ENCODE peak calls at places on chromosome 9, in six cellular contexts. One of them, this sample, is unnamed.

GRCh38 chr9:114434878-114435311 is 47.1 kb upstream of the AKNA start:
- DNase-seq in H1: no peak
- DNase-seq in K562: peak; percentile 31
- DNase-seq in HCT116: peak; percentile 35
- DNase-seq in GM12878: no peak
- DNase-seq in HepG2: peak; percentile 33
- DNase-seq in this sample: peak; percentile 49

GRCh38 chr9:98341157-98342102 is 86.0 kb upstream of the TBC1D2 start:
- DNase-seq in GM12878: no peak
- DNase-seq in HCT116: no peak
- DNase-seq in K562: peak; percentile 65
- DNase-seq in H1: no peak
- DNase-seq in HepG2: no peak
- DNase-seq in this sample: no peak

GRCh38 chr9:5263568-5264218 is 32.5 kb downstream of the INSL4 start:
- DNase-seq in H1: no peak
- DNase-seq in HepG2: peak; percentile 15
- DNase-seq in HCT116: peak; percentile 12
- DNase-seq in GM12878: no peak
- DNase-seq in K562: no peak
- DNase-seq in this sample: no peak

GRCh38 chr9:88436379-88436778 is 48.1 kb downstream of the SPIN1 start:
- DNase-seq in H1: no peak
- DNase-seq in HCT116: no peak
- DNase-seq in K562: no peak
- DNase-seq in HepG2: no peak
- DNase-seq in GM12878: no peak
- DNase-seq in this sample: no peak

GRCh38 chr9:133562611-133563285 is 28.2 kb downstream of the ADAMTSL2 start:
- DNase-seq in GM12878: no peak
- DNase-seq in K562: no peak
- DNase-seq in HCT116: no peak
- DNase-seq in HepG2: no peak
- DNase-seq in H1: no peak
- DNase-seq in this sample: no peak

GRCh38 chr9:4558599-4558998 is 68.3 kb downstream of the SLC1A1 start:
- DNase-seq in HepG2: no peak
- DNase-seq in H1: no peak
- DNase-seq in GM12878: no peak
- DNase-seq in HCT116: no peak
- DNase-seq in K562: no peak
- DNase-seq in this sample: no peak

GRCh38 chr9:82180711-82181110 is 192.1 kb downstream of the SPATA31D1 start:
- DNase-seq in H1: no peak
- DNase-seq in HCT116: no peak
- DNase-seq in K562: no peak
- DNase-seq in GM12878: no peak
- DNase-seq in HepG2: no peak
- DNase-seq in this sample: no peak

GRCh38 chr9:36407122-36407723 is 7.2 kb upstream of the RNF38 start:
- DNase-seq in H1: peak; percentile 54
- DNase-seq in HCT116: peak; percentile 50
- DNase-seq in HepG2: peak; percentile 63
- DNase-seq in K562: peak; percentile 25
- DNase-seq in GM12878: peak; percentile 25
- DNase-seq in this sample: peak; percentile 43

GRCh38 chr9:15485836-15486678 is 24.7 kb downstream of the PSIP1 start:
- DNase-seq in H1: no peak
- DNase-seq in HepG2: peak; percentile 27
- DNase-seq in HCT116: no peak
- DNase-seq in GM12878: no peak
- DNase-seq in K562: no peak
- DNase-seq in this sample: no peak

GRCh38 chr9:38281917-38282316 is 110.6 kb upstream of the ALDH1B1 start:
- DNase-seq in HepG2: no peak
- DNase-seq in H1: no peak
- DNase-seq in K562: no peak
- DNase-seq in GM12878: no peak
- DNase-seq in HCT116: no peak
- DNase-seq in this sample: no peak

GRCh38 chr9:126438757-126439401 is 112.2 kb downstream of the MVB12B start:
- DNase-seq in HepG2: no peak
- DNase-seq in GM12878: no peak
- DNase-seq in HCT116: no peak
- DNase-seq in K562: no peak
- DNase-seq in H1: no peak
- DNase-seq in this sample: no peak

DNA sequence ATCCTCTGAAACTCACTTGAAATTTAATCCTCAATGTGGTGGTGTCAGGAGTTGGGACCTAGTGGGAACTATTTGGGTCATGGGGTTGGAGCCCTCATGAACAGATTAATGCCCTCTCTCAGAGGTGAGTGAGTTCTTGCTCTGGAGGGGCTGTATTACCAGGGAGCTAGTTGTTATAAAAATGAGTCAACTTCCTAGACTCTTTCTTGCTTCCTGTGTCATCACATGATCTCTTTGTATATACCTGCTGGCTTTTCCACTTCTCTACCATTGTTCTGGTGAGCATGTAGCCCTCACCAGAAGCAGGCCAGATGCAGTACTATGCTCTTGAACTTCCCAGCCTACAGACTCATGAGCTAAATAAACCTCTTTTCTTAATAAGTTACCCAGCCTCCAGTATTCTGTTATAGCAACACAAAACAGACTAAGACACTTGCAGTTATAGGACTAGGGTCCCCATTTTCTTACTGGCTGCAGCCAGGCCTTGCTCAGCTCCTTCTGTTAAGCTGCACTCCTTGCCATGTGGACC is 127.5 kb downstream of the SUSD1 start:
- DNase-seq in K562: no peak
- DNase-seq in H1: no peak
- DNase-seq in HCT116: no peak
- DNase-seq in HepG2: no peak
- DNase-seq in GM12878: no peak
- DNase-seq in this sample: no peak
- TF ChIP-seq ATF3 in K562: no peak
- TF ChIP-seq ATF3 in H1: no peak
- TF ChIP-seq ATF3 in HCT116: no peak
- TF ChIP-seq ATF3 in HepG2: no peak
- TF ChIP-seq ATF3 in GM12878: no peak
- TF ChIP-seq ATF3 in this sample: no peak

DNA sequence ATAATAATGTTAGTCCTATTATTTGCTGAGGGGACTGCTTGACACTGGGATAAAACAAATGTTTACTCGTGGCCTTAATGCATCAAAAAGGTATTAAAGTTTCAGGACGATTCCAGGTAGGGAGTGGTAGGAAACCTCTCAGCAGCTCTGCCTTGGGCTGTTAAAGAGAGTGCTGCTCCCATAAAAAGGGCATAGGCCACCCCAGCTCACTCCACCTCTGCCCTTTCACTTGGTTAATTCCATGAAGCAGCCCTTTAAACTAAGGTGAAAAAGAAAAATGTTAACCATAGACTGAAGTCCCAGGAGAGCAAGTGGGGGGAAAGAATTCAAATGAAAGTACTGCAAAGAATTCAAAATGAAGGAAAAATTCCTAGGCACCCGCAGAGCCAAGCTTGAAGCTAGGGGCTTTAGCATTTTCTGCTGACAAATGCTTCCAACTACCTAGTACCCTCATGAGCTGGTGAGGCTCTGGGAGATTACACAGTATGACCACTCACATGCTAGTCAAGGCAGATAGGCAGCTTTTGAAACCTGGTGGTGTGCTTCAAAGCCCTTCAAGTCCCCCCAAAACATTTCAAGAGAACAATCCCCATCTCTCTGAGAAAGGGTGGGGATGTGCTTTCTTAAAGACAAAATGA is 8.5 kb downstream of the KLF9 start:
- DNase-seq in GM12878: no peak
- DNase-seq in HepG2: no peak
- DNase-seq in K562: no peak
- DNase-seq in HCT116: no peak
- DNase-seq in H1: no peak
- DNase-seq in this sample: no peak
- TF ChIP-seq ATF3 in GM12878: no peak
- TF ChIP-seq ATF3 in HepG2: no peak
- TF ChIP-seq ATF3 in K562: no peak
- TF ChIP-seq ATF3 in HCT116: no peak
- TF ChIP-seq ATF3 in H1: no peak
- TF ChIP-seq ATF3 in this sample: no peak

DNA sequence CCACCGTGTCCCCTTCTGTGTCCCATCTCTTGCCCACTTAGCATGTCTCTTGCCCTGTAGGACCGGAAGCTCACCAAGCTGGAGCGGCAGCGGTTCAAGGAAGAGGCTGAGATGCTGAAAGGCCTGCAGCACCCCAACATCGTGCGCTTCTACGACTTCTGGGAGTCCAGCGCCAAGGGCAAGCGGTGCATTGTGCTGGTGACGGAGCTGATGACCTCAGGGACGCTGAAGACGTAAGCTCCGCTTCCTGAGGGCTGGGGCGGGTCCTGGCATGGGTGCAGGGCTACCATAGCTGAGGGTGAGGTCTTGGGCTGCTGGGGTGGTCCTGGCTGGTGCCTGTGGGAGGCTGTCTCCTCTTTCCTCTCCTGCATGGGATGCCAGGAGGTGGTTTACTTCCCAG is 45.7 kb downstream of the WNK2 start:
- DNase-seq in GM12878: no peak
- DNase-seq in K562: no peak
- DNase-seq in HCT116: no peak
- DNase-seq in H1: no peak
- DNase-seq in HepG2: no peak
- DNase-seq in this sample: no peak
- TF ChIP-seq ATF3 in GM12878: no peak
- TF ChIP-seq ATF3 in K562: no peak
- TF ChIP-seq ATF3 in HCT116: no peak
- TF ChIP-seq ATF3 in H1: no peak
- TF ChIP-seq ATF3 in HepG2: no peak
- TF ChIP-seq ATF3 in this sample: no peak

DNA sequence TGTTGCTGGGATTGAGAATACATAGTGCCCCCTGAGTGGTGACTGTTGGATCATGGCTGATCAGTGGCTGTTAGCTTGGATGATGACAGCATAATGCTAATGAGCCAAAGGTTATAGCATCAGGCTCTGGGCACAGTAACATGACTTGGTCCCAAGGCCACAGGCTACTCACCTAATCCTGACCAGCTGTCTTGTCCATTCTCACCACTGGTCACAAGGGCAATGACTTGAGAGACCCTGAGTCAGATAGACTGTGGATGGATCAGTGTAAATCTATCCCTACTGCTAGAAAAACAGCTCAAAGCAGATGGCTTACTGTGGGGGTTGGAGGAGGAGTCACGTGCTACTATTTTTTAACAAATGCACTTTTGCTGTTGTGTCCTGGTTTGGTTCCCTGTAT is 74.7 kb downstream of the AOPEP start:
- DNase-seq in HepG2: no peak
- DNase-seq in K562: no peak
- DNase-seq in H1: no peak
- DNase-seq in HCT116: no peak
- DNase-seq in GM12878: no peak
- DNase-seq in this sample: no peak
- TF ChIP-seq ATF3 in HepG2: no peak
- TF ChIP-seq ATF3 in K562: no peak
- TF ChIP-seq ATF3 in H1: no peak
- TF ChIP-seq ATF3 in HCT116: no peak
- TF ChIP-seq ATF3 in GM12878: no peak
- TF ChIP-seq ATF3 in this sample: no peak